ENCODE peak calls at places on chromosome 16, in four cellular contexts. W, O, S and C are unnamed samples.

GRCh38 chr16:24670623-24671454 is 58.6 kb upstream of the TNRC6A start:
- DNase-seq in O (peak), S (peak), W (no peak), C (peak)

GRCh38 chr16:56932588-56933265 is 785 bp downstream of the HERPUD1 start:
- DNase-seq in W (no peak), O (peak), S (peak), C (peak)

GRCh38 chr16:52446076-52446475 is 100.9 kb downstream of the TOX3 start:
- DNase-seq in O (no peak), S (no peak), W (no peak), C (no peak)

GRCh38 chr16:24748242-24748641 is 18.8 kb downstream of the TNRC6A start:
- DNase-seq in O (no peak), W (no peak), S (peak), C (peak)

GRCh38 chr16:24166684-24167083 is 89.5 kb upstream of the CACNG3 start:
- DNase-seq in S (no peak), O (no peak), W (no peak), C (no peak)

GRCh38 chr16:80121522-80121909 is 419.3 kb upstream of the DYNLRB2 start:
- DNase-seq in O (no peak), S (no peak), W (no peak), C (no peak)

GRCh38 chr16:78464833-78465232 is 365.4 kb downstream of the WWOX start:
- DNase-seq in S (no peak), O (no peak), W (no peak), C (no peak)

GRCh38 chr16:46789075-46789474 is 40.9 kb upstream of the MYLK3 start:
- DNase-seq in S (no peak), O (no peak), W (no peak), C (no peak)

GRCh38 chr16:56910654-56911539 is 21.0 kb upstream of the HERPUD1 start:
- DNase-seq in O (no peak), W (no peak), S (peak), C (peak)

GRCh38 chr16:3259097-3259496 is 2.7 kb upstream of the MEFV start:
- DNase-seq in W (no peak), S (peak), O (no peak), C (no peak)

GRCh38 chr16:23398987-23399805 is 53.8 kb downstream of the COG7 start:
- DNase-seq in S (no peak), W (peak), O (peak), C (no peak)

GRCh38 chr16:2429037-2429770 is at the start of gene CCNF:
- DNase-seq in W (peak), S (peak), O (peak), C (peak)

GRCh38 chr16:57649846-57650245 is 18.3 kb upstream of the ADGRG3 start:
- DNase-seq in O (no peak), W (no peak), S (no peak), C (no peak)

GRCh38 chr16:48462146-48462740 is 77.0 kb upstream of the SIAH1 start:
- DNase-seq in S (no peak), W (no peak), O (no peak), C (no peak)

GRCh38 chr16:85686912-85687591 is 1.7 kb downstream of the GINS2 start:
- DNase-seq in W (no peak), O (no peak), S (no peak), C (no peak)

GRCh38 chr16:85555549-85556455 is 57.3 kb upstream of the GSE1 start:
- DNase-seq in W (no peak), S (peak), O (peak), C (no peak)

GRCh38 chr16:71927383-71927782 is 32.1 kb downstream of the IST1 start:
- DNase-seq in S (peak), O (no peak), W (no peak), C (peak)

GRCh38 chr16:49630783-49631182 is 225.1 kb downstream of the ZNF423 start:
- DNase-seq in O (peak), W (no peak), S (no peak), C (no peak)

GRCh38 chr16:8996891-8997290 is 33.2 kb upstream of the USP7 start:
- DNase-seq in S (no peak), O (peak), W (no peak), C (no peak)

GRCh38 chr16:75578725-75579124 is 12.5 kb downstream of the GABARAPL2 start:
- DNase-seq in O (no peak), W (no peak), S (no peak), C (no peak)

GRCh38 chr16:56297684-56298083 is 106.4 kb downstream of the GNAO1 start:
- DNase-seq in O (no peak), W (no peak), S (no peak), C (no peak)

GRCh38 chr16:74485916-74486315 is 64.6 kb upstream of the CLEC18B start:
- DNase-seq in O (no peak), S (peak), W (no peak), C (no peak)

GRCh38 chr16:5510819-5511370 is 413.3 kb upstream of the EEF2KMT start:
- DNase-seq in W (no peak), S (no peak), O (no peak), C (no peak)

GRCh38 chr16:69859105-69859969 is 91.8 kb upstream of the CLEC18A start:
- DNase-seq in W (peak), S (peak), O (peak), C (no peak)

GRCh38 chr16:47051031-47051430 is 77.6 kb upstream of the DNAJA2 start:
- DNase-seq in W (no peak), S (no peak), O (no peak), C (no peak)

GRCh38 chr16:53664724-53665345 is 38.8 kb downstream of the RPGRIP1L start:
- DNase-seq in S (no peak), O (no peak), W (no peak), C (peak)

GRCh38 chr16:14125708-14126107 is 54.6 kb downstream of the MRTFB start:
- DNase-seq in W (no peak), O (no peak), S (no peak), C (no peak)

GRCh38 chr16:31410082-31410481 is 16.9 kb downstream of the ITGAD start:
- DNase-seq in O (no peak), S (peak), W (no peak), C (no peak)

GRCh38 chr16:80894091-80894490 is 89.7 kb upstream of the CDYL2 start:
- DNase-seq in S (no peak), W (no peak), O (no peak), C (no peak)

GRCh38 chr16:25031132-25031440 is 15.9 kb upstream of the ARHGAP17 start:
- DNase-seq in W (no peak), O (no peak), S (no peak), C (no peak)

DNA sequence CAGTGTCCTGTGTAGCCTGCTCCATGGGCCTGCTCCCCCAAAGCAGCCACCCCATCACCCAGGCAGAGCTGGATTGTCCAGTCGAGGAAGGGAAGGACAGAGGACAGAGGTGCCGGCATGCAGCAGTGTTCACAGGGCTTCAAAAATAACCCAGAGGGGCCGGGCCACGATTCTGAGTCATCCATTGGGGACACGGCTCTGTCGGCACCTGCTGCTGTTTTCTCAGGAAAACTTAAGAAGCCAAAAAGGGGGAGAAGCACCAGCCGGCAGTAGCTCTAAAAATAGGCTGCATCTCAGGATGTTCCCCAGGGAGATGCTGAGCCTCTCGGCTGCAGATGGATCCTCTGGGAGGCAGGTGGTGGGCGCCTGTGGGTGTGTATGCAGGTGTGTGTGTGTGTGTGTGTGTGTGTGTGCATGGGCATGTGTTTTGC is 1.6 kb downstream of the CA7 start:
- DNase-seq in S (no peak), O (no peak), W (no peak), C (no peak)
- H3K14ac ChIP-seq in S (no peak), O (no peak), W (no peak), C (no peak)

GRCh38 chr16:893360-893759 is 77.4 kb downstream of the LMF1 start:
- DNase-seq in O (no peak), W (no peak), S (no peak), C (no peak)

GRCh38 chr16:895371-895770 is 75.4 kb downstream of the LMF1 start:
- DNase-seq in W (no peak), O (no peak), S (no peak), C (no peak)

GRCh38 chr16:892536-893255 is 78.1 kb downstream of the LMF1 start:
- DNase-seq in O (no peak), S (no peak), W (no peak), C (no peak)

GRCh38 chr16:894841-895240 is 75.9 kb downstream of the LMF1 start:
- DNase-seq in O (no peak), S (no peak), W (no peak), C (no peak)

DNA sequence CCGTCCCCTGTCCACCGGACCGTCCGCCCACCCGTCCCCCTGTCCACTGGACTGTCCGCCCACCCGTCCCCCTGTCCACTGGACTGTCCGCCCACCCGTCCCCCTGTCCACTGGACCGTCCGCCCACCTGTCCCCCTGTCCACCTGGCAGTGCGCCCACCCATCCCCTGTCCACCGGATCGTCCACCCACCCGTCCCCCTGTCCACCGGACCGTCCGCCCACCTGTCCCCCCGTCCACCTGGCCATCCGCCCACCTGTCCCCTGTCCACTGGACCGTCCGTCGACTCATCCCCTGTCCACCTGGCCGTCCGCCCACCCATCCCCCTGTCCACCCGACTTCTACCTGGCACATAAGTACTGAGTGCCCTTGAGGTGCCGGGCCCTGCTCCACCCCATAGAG is 76.6 kb downstream of the LMF1 start:
- DNase-seq in S (no peak), W (no peak), O (no peak), C (no peak)
- H3K23ac ChIP-seq in S (no peak), W (no peak), O (no peak), C (no peak)

GRCh38 chr16:88810166-88810867 is 1.4 kb downstream of the APRT start:
- DNase-seq in S (peak), W (no peak), O (peak), C (no peak)
- H3K14ac ChIP-seq in S (peak), W (no peak), O (no peak), C (peak)

GRCh38 chr16:778909-779527 is 9.2 kb downstream of the RPUSD1 start:
- DNase-seq in S (no peak), W (no peak), O (no peak), C (no peak)

GRCh38 chr16:781346-782010 is 6.7 kb downstream of the RPUSD1 start:
- DNase-seq in W (no peak), S (no peak), O (no peak), C (no peak)

GRCh38 chr16:778447-778846 is 9.7 kb downstream of the RPUSD1 start:
- DNase-seq in O (no peak), W (no peak), S (no peak), C (no peak)

GRCh38 chr16:779561-779960 is 8.6 kb downstream of the RPUSD1 start:
- DNase-seq in S (no peak), W (no peak), O (no peak), C (no peak)

GRCh38 chr16:780296-780695 is 7.9 kb downstream of the RPUSD1 start:
- DNase-seq in O (no peak), W (no peak), S (no peak), C (no peak)
- H3K23ac ChIP-seq in O (no peak), W (no peak), S (no peak), C (no peak)

GRCh38 chr16:11056989-11057645 is 112.8 kb downstream of the CLEC16A start:
- DNase-seq in S (no peak), W (no peak), O (no peak), C (no peak)

GRCh38 chr16:11057696-11058345 is 113.5 kb downstream of the CLEC16A start:
- DNase-seq in W (no peak), O (no peak), S (no peak), C (no peak)

GRCh38 chr16:11053916-11054460 is 109.6 kb downstream of the CLEC16A start:
- DNase-seq in S (no peak), W (no peak), O (no peak), C (no peak)

GRCh38 chr16:11058820-11059219 is 114.5 kb downstream of the CLEC16A start:
- DNase-seq in W (no peak), S (no peak), O (no peak), C (no peak)

DNA sequence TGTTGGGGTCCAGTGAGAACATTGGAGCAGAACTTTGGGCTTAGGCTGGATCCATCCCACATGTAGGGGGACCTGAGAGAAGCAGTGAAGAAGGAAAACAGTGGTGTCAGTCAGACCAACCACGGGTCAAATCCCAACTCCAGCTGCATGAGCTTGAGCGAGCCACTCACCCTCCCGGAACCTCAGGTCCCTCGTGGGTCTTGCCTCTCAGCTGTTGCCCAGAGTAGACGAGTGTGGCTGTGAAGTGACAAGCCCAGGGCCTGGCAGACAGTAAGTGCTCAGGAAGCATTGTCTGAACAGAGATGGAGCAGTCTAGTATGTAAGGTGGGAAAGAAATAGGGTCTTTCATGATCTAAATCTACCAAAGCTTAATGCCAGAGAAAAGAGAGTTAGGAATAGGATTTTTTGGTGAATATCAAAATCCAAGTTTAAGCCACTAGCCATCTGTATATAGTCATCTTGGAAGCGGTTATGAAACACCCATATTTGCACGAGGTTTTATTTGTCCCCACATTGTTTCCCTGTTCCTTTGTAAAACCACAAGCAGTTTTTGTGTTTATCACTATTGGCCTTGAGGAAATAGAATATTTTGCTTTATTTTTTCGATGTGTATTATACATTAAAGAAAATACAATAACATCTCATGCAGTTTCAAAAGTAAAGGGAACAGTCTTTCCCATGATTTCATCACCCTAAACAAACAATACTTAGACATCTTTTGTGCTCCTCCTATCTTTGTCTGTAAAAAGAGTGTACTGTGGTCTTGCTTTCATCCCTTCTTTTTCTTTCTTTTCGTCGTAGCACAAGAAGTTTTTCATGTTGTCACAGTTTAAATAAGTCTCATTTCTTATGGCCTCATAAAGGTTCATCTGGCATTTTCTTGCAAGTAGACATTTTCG is 112.0 kb downstream of the CLEC16A start:
- DNase-seq in O (no peak), S (no peak), W (no peak), C (peak)
- H3K14ac ChIP-seq in O (no peak), S (no peak), W (no peak), C (peak)